ENCODE peak calls at places on chromosome 22, in four cellular contexts. T, M, D and F are unnamed samples. For H3K27me3, the result is how much of the 10 kb centered on the place peaks cover.

GRCh38 chr22:50292643-50293440 is 14.6 kb downstream of the PLXNB2 start:
- DNase-seq in T (no peak), M (no peak), D (no peak), F (no peak)

GRCh38 chr22:36926309-36926708 is 12.9 kb downstream of the CSF2RB start:
- DNase-seq in T (no peak), M (no peak), D (no peak), F (peak)

GRCh38 chr22:46951326-46951725 is 188.9 kb downstream of the TBC1D22A start:
- DNase-seq in T (no peak), M (no peak), D (no peak), F (no peak)

GRCh38 chr22:25492950-25493790 is 71.3 kb upstream of the GRK3 start:
- DNase-seq in T (no peak), M (no peak), D (no peak), F (no peak)

GRCh38 chr22:28894320-28894719 is 10.9 kb downstream of the ZNRF3 start:
- DNase-seq in T (peak), M (no peak), D (peak), F (no peak)

GRCh38 chr22:24486501-24486921 is 8.6 kb upstream of the UPB1 start:
- DNase-seq in T (no peak), M (no peak), D (no peak), F (no peak)

GRCh38 chr22:19290400-19291217 is 910 bp downstream of the CLTCL1 start:
- DNase-seq in T (peak), M (no peak), D (no peak), F (no peak)

GRCh38 chr22:43891360-43892182 is at the start of gene PNPLA5:
- DNase-seq in T (peak), M (no peak), D (no peak), F (no peak)

GRCh38 chr22:24410110-24410856 is 17.1 kb upstream of the ADORA2A start:
- DNase-seq in T (no peak), M (no peak), D (no peak), F (no peak)

GRCh38 chr22:43861529-43861928 is 784 bp downstream of the SULT4A1 start:
- DNase-seq in T (no peak), M (no peak), D (no peak), F (no peak)

GRCh38 chr22:35425971-35426800 is 26.2 kb downstream of the MCM5 start:
- DNase-seq in T (peak), M (no peak), D (no peak), F (no peak)

GRCh38 chr22:43263645-43264514 is 76.9 kb upstream of the TTLL12 start:
- DNase-seq in T (no peak), M (no peak), D (peak), F (peak)

GRCh38 chr22:47177334-47177815 is 414.9 kb downstream of the TBC1D22A start:
- DNase-seq in T (peak), M (no peak), D (no peak), F (no peak)

GRCh38 chr22:24529898-24530297 is 25.0 kb downstream of the GUCD1 start:
- DNase-seq in T (no peak), M (no peak), D (no peak), F (no peak)

GRCh38 chr22:49367016-49367697 is 460.5 kb downstream of the BRD1 start:
- DNase-seq in T (no peak), M (no peak), D (no peak), F (peak)

GRCh38 chr22:25555506-25556060 is 8.9 kb upstream of the GRK3 start:
- DNase-seq in T (no peak), M (no peak), D (no peak), F (no peak)

GRCh38 chr22:40189979-40190378 is 12.3 kb downstream of the TNRC6B start:
- DNase-seq in T (no peak), M (no peak), D (no peak), F (no peak)

GRCh38 chr22:42991010-42991651 is 23.8 kb downstream of the PACSIN2 start:
- DNase-seq in T (no peak), M (no peak), D (no peak), F (no peak)

GRCh38 chr22:35301370-35301874 is 1.7 kb downstream of the TOM1 start:
- DNase-seq in T (no peak), M (peak), D (no peak), F (peak)

GRCh38 chr22:25008666-25009065 is 56.1 kb downstream of the KIAA1671 start:
- DNase-seq in T (no peak), M (no peak), D (peak), F (no peak)

GRCh38 chr22:43515411-43515810 is 103.6 kb downstream of the MPPED1 start:
- DNase-seq in T (no peak), M (no peak), D (no peak), F (no peak)

GRCh38 chr22:41380993-41381328 is 781 bp upstream of the TEF start:
- DNase-seq in T (no peak), M (peak), D (no peak), F (peak)

GRCh38 chr22:46748948-46749681 is 11.1 kb upstream of the CERK start:
- DNase-seq in T (no peak), M (no peak), D (no peak), F (no peak)

GRCh38 chr22:30116362-30117117 is 36.3 kb downstream of the HORMAD2 start:
- DNase-seq in T (no peak), M (no peak), D (no peak), F (no peak)

GRCh38 chr22:20463324-20464095 is 25.9 kb upstream of the SCARF2 start:
- DNase-seq in T (no peak), M (no peak), D (no peak), F (no peak)

DNA sequence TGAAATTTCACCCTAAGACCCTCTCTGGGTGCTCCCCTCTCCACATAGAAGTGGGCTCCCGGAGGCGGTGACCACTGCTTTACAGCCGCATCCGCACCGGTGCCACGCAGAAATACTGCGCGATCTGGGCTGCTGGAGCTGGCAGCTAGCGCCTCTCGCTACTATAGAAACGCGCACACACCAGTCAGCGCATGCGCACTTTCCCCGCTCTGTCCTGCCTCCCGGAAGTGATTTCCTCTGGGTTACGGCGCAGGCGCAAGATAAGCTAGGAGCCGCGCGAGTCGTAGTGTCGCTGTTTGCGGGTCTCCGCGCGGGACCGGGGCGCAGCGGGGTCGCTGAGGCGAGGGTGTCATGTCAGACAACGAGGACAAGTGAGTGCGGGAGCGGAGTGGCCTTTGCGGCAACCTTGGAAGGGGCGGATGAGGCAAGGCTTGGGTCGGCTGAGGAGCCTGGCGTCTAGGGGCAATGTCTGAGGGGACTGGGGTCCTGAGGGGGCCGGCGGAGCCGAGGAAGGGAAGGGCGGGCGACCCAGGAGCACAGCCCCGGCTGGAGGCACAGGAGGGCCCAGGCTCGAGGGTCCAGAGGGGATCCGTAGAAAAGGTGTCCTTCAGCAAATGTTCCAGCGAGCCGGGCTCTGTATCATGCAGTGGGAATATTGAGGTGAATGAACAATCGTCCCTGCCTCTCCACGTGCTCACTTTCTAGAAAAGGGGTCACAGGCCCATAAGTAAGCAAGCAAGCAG is at the start of the genes C22orf23 and POLR2F:
- DNase-seq in T (peak), M (peak), D (peak), F (peak)
- H3K4me3 ChIP-seq in T (peak), M (peak), D (peak), F (peak)

GRCh38 chr22:31272522-31273446 is 19.5 kb downstream of the PIK3IP1 start:
- DNase-seq in T (peak), M (peak), D (no peak), F (no peak)
- TF ChIP-seq CTCF in T (peak), M (peak), D (peak), F (peak)

DNA sequence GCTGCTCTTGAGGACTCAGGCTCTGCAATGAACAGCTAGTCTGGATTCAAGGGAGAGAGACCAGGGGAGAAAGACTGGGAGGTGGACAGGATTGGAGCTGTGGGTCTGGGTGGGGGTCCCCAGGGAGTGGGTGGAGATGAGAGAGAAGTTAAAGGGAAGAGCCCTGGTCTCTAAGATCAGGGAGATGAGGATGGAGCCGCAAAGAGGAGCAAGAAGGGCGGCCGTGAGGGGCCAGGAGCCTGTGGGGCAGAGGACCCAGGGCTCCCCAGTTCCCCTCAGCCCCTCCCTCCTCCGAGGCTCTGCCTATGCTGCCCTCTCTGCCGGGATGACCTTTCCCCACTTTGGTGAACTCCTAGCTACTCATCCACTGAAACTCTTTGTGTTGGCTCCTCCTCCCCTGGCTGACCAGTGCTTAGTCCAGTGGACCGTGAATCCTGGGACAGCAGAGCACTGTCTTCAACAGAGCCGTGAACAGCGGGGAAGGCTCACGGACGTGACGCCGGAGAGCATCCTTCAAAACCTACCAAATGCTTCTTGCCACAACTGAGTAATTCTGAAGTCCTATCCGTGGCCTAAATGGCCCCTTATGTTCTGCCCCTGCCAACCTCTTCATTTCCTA is 16.4 kb upstream of the RFPL3 start:
- DNase-seq in T (peak), M (no peak), D (no peak), F (peak)
- H3K27me3 ChIP-seq in T (under half), M (under half), D (under half), F (under half)

GRCh38 chr22:45129703-45130524 is 33.8 kb upstream of the NUP50 start:
- DNase-seq in T (no peak), M (no peak), D (no peak), F (no peak)

GRCh38 chr22:45127866-45128265 is 35.9 kb upstream of the NUP50 start:
- DNase-seq in T (no peak), M (no peak), D (no peak), F (no peak)

GRCh38 chr22:45120931-45121330 is 42.8 kb upstream of the NUP50 start:
- DNase-seq in T (no peak), M (no peak), D (no peak), F (no peak)

GRCh38 chr22:45124176-45124857 is 39.4 kb upstream of the NUP50 start:
- DNase-seq in T (no peak), M (no peak), D (no peak), F (peak)

DNA sequence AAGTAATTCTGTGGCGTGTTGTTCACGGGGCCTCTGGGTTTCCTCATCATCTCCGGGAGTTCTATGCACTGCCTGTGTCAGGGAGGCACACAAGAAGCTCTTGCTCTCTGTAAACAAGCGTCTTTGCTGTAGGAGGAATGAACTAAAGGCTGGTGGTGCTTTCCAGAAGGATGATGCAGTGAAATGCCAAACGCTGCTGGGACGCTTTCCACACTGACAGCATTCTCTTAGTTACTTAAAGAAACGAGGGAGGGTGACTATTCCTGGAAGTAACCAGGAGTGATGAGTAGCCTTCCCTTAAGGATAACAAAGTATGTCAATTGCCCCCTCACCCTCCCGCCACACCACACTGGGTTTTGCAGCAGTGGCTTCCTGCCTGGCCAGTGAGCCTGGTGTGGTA is 38.5 kb upstream of the NUP50 start:
- DNase-seq in T (no peak), M (no peak), D (no peak), F (no peak)
- H3K4me3 ChIP-seq in T (no peak), M (no peak), D (no peak), F (no peak)

GRCh38 chr22:22403771-22404170 is 104.8 kb downstream of the ZNF280B start:
- DNase-seq in T (peak), M (no peak), D (no peak), F (peak)
- TF ChIP-seq CTCF in T (peak), M (no peak), D (no peak), F (no peak)

DNA sequence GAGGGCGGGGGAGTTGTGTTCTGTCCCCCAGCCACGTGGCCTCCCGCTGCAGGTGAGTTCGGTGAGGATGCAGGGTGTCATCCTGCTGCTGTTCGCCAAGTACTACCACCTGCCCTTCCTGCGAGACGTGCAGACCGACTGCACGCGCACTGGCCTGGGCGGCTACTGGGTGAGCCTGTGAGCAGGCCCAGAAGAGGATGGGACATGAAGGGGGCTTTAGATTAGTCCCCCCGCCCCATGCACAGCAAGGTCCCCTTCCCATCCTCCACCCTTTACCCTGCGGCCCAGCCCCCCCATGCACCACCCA is 4.1 kb downstream of the INPP5J start:
- DNase-seq in T (no peak), M (no peak), D (no peak), F (no peak)
- H3K27me3 ChIP-seq in T (under half), M (under half), D (under half), F (under half)